ENCODE peak calls at places on chromosomes 16 and 17, in five cellular contexts. T, I, S, G and B are unnamed samples.

GRCh38 chr17:43129671-43130010 is 4.5 kb upstream of the BRCA1 start:
- DNase-seq in I (peak; percentile 56), G (no peak), T (no peak), S (no peak), B (no peak)

GRCh38 chr16:4487955-4488481 is 11.8 kb downstream of the HMOX2 start:
- DNase-seq in G (no peak), T (peak; percentile 64), I (peak; percentile 69), S (no peak), B (no peak)

GRCh38 chr17:63843387-63844292 is 1.2 kb upstream of the SMARCD2 start:
- DNase-seq in S (no peak), G (no peak), I (no peak), T (peak; percentile 77), B (no peak)

GRCh38 chr17:35460354-35460851 is 11.8 kb upstream of the SLFN13 start:
- DNase-seq in G (peak; percentile 16), S (peak; percentile 25), T (peak; percentile 42), I (peak; percentile 23), B (no peak)

GRCh38 chr16:56916571-56917403 is 15.2 kb upstream of the HERPUD1 start:
- DNase-seq in S (no peak), G (no peak), I (no peak), T (no peak), B (no peak)

GRCh38 chr16:30186444-30186781 is 3.0 kb downstream of the CORO1A start:
- DNase-seq in S (no peak), I (no peak), G (no peak), T (no peak), B (no peak)

GRCh38 chr16:58513874-58514273 is 1.4 kb upstream of the SETD6 start:
- DNase-seq in I (no peak), G (no peak), S (no peak), T (no peak), B (no peak)

GRCh38 chr17:42680331-42680808 is 1.3 kb downstream of the CCR10 start:
- DNase-seq in I (no peak), G (no peak), S (no peak), T (peak; percentile 16), B (no peak)

GRCh38 chr16:2497116-2497630 is 16.6 kb upstream of the ATP6V0C start:
- DNase-seq in I (no peak), S (no peak), G (no peak), T (no peak), B (no peak)

GRCh38 chr16:10009691-10010090 is 172.5 kb downstream of the GRIN2A start:
- DNase-seq in S (no peak), I (no peak), G (no peak), T (no peak), B (no peak)

GRCh38 chr17:27760069-27760885 is 40.1 kb downstream of the NOS2 start:
- DNase-seq in I (peak; percentile 8), T (peak; percentile 25), G (peak; percentile 61), S (peak; percentile 18), B (no peak)